ENCODE peak calls at places on chromosomes 13 and 19, in eight cellular contexts. D is C1 segment of cervical spinal cord; C is foreskin fibroblast; A is GM04503; O is smooth muscle cell of the brain vasculature; Z is ACHN; H is stimulated activated CD4-positive, alpha-beta T cell treated with anti-CD3 and anti-CD28 coated beads, Interleukin-1b, Interleukin-23, amount 100 ng/mL, for 24 hours; S is NT2/D1. Q is an unnamed sample.

GRCh38 chr19:752652-753517 is 2.0 kb downstream of the MISP start:
- DNase-seq in D (no peak), C (peak), A (peak), O (peak), Z (peak), H (no peak), S (no peak), Q (peak)

GRCh38 chr13:97460004-97460756 is 26.2 kb downstream of the RAP2A start:
- DNase-seq in D (no peak), C (no peak), A (no peak), O (no peak), Z (no peak), H (no peak), S (no peak), Q (no peak)

GRCh38 chr13:35857769-35858168 is 273.4 kb downstream of the DCLK1 start:
- DNase-seq in D (no peak), C (no peak), A (no peak), O (no peak), Z (no peak), H (no peak), S (peak), Q (peak)

GRCh38 chr19:55383789-55384575 is at the start of gene TMEM238:
- DNase-seq in D (peak), C (peak), A (no peak), O (no peak), Z (peak), H (no peak), S (no peak), Q (peak)

GRCh38 chr19:51020988-51021651 is 1.6 kb upstream of the KLK10 start:
- DNase-seq in D (no peak), C (peak), A (no peak), O (no peak), Z (peak), H (no peak), S (no peak), Q (peak)

GRCh38 chr19:40225440-40226305 is 816 bp downstream of the CCNP start:
- DNase-seq in D (no peak), C (peak), A (peak), O (peak), Z (no peak), H (no peak), S (no peak), Q (no peak)

GRCh38 chr13:74450525-74450845 is 316.3 kb upstream of the KLF12 start:
- DNase-seq in D (no peak), C (no peak), A (no peak), O (no peak), Z (no peak), H (no peak), S (no peak), Q (no peak)

GRCh38 chr13:25847635-25848616 is 203.9 kb downstream of the SHISA2 start:
- DNase-seq in D (no peak), C (no peak), A (no peak), O (no peak), Z (no peak), H (no peak), S (no peak), Q (no peak)

GRCh38 chr13:59340151-59340550 is 823.6 kb downstream of the DIAPH3 start:
- DNase-seq in D (no peak), C (no peak), A (no peak), O (no peak), Z (no peak), H (no peak), S (no peak), Q (no peak)

GRCh38 chr19:57903298-57904174 is 12.9 kb downstream of the ZNF417 start:
- DNase-seq in D (no peak), C (peak), A (no peak), O (no peak), Z (peak), H (no peak), S (no peak), Q (peak)

GRCh38 chr13:113792236-113792770 is 33.3 kb downstream of the TMEM255B start:
- DNase-seq in D (no peak), C (no peak), A (no peak), O (no peak), Z (no peak), H (no peak), S (no peak), Q (no peak)

GRCh38 chr19:32373614-32374295 is 28.3 kb downstream of the ZNF507 start:
- DNase-seq in D (no peak), C (peak), A (peak), O (peak), Z (peak), H (no peak), S (no peak), Q (peak)